ENCODE peak calls at places on chromosomes 4 and X, in six cellular contexts. U is tibial artery; M is ovary; Z is CD8-positive, alpha-beta T cell; F is mesenchymal stem cell; E is right lobe of liver. K is an unnamed sample.

GRCh38 chrX:119004920-119005524 is 30.6 kb downstream of the LONRF3 start:
- DNase-seq in U (peak), M (peak), Z (peak), F (peak), E (no peak), K (peak)

GRCh38 chr4:130071746-130072145 is 975.8 kb downstream of the C4orf33 start:
- DNase-seq in U (no peak), M (no peak), Z (no peak), F (peak), E (no peak), K (no peak)

GRCh38 chrX:13376857-13377441 is 57.1 kb upstream of the ATXN3L start:
- DNase-seq in U (no peak), M (no peak), Z (no peak), F (peak), E (no peak), K (no peak)

GRCh38 chr4:141686146-141686775 is 49.9 kb downstream of the IL15 start:
- DNase-seq in U (no peak), M (no peak), Z (no peak), F (peak), E (no peak), K (no peak)

GRCh38 chr4:8419222-8420041 is 21.1 kb downstream of the ACOX3 start:
- DNase-seq in U (no peak), M (no peak), Z (no peak), F (peak), E (no peak), K (no peak)

GRCh38 chr4:4608214-4608537 is 66.3 kb upstream of the STX18 start:
- DNase-seq in U (no peak), M (no peak), Z (no peak), F (no peak), E (no peak), K (no peak)

GRCh38 chrX:132389480-132389879 is 99.4 kb downstream of the MBNL3 start:
- DNase-seq in U (no peak), M (no peak), Z (no peak), F (no peak), E (no peak), K (no peak)

GRCh38 chrX:17608898-17609297 is 128.4 kb upstream of the SCML1 start:
- DNase-seq in U (no peak), M (no peak), Z (no peak), F (no peak), E (peak), K (no peak)

GRCh38 chr4:113759696-113760093 is 1.8 kb downstream of the CAMK2D start:
- DNase-seq in U (no peak), M (no peak), Z (no peak), F (peak), E (no peak), K (no peak)

GRCh38 chrX:44244008-44244407 is 99.5 kb downstream of the EFHC2 start:
- DNase-seq in U (no peak), M (no peak), Z (no peak), F (peak), E (no peak), K (no peak)

GRCh38 chr4:117135634-117136354 is 50.4 kb upstream of the TRAM1L1 start:
- DNase-seq in U (no peak), M (no peak), Z (no peak), F (peak), E (no peak), K (no peak)

GRCh38 chr4:73684097-73684496 is 56.3 kb upstream of the CXCL8 start:
- DNase-seq in U (no peak), M (no peak), Z (no peak), F (no peak), E (no peak), K (no peak)

DNA sequence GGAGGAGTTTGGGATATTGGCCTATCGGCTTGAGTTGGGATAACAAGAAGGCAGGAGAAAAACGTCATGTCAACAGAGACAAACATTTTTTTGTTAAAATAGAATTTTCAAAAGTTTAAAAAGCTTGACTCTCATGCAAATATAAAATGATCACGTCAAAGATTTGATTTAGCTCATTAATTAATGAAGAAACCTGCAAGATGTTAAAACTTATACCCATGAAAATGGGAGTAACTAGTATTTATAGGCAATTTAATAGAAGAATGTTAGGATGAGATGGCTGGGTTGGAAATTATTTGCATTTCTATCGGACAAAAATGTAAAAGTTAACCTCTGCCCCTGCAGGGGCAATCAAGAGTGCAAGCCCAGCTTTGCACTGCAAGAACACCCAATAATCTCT is 184.6 kb upstream of the BCOR start:
- DNase-seq in U (no peak), M (no peak), Z (no peak), F (no peak), E (no peak), K (no peak)
- H3K27ac ChIP-seq in U (no peak), M (no peak), Z (no peak), F (no peak), E (no peak), K (no peak)

DNA sequence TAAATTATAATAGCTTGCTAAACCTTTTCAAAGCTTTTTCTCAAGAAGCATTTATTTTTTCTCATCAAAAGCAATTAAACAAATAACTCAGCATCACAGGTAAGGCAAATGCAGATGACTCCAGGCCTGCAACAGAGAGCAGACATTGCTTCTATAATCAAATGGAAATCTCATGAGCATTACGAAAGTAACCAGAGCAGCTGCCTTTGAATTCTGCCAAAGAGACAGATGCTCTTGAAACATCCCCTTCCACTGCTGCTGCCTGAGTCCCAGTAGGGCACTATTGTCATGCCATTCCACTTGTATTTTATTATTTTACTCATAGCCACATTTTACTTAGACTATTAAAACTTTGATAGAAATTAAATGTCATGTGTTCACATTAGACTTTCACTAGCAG is 620.7 kb upstream of the GNPDA2 start:
- DNase-seq in U (no peak), M (no peak), Z (no peak), F (no peak), E (no peak), K (no peak)
- H3K27ac ChIP-seq in U (no peak), M (no peak), Z (no peak), F (no peak), E (no peak), K (no peak)

GRCh38 chr4:14072506-14072905 is 445.0 kb upstream of the BOD1L1 start:
- DNase-seq in U (no peak), M (no peak), Z (no peak), F (no peak), E (no peak), K (no peak)
- H3K27ac ChIP-seq in U (no peak), M (no peak), Z (no peak), F (no peak), E (no peak), K (no peak)

DNA sequence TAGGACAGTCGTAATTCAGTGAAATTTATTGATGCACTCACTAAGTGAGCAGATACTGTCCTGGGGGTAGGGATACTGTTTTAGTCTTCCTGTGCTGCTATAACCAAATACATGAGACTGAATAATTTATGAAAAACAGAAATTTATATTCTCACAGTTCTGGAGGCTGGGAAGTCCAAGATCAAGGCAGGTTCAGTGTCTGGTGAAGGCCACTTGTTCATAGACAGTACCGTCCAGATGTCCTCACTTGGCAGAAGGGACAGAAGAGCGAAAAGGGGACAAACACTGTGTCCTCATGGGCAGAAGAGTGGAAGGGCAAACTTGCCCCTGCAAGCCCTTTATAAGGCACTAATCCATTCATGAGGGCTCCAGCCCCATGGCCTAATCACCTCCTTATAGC is 45.6 kb downstream of the PGRMC2 start:
- DNase-seq in U (no peak), M (no peak), Z (no peak), F (no peak), E (no peak), K (no peak)
- H3K27ac ChIP-seq in U (no peak), M (no peak), Z (no peak), F (peak), E (no peak), K (no peak)

GRCh38 chr4:144223129-144223528 is 82.6 kb upstream of the GYPA start:
- DNase-seq in U (no peak), M (no peak), Z (no peak), F (no peak), E (no peak), K (no peak)

DNA sequence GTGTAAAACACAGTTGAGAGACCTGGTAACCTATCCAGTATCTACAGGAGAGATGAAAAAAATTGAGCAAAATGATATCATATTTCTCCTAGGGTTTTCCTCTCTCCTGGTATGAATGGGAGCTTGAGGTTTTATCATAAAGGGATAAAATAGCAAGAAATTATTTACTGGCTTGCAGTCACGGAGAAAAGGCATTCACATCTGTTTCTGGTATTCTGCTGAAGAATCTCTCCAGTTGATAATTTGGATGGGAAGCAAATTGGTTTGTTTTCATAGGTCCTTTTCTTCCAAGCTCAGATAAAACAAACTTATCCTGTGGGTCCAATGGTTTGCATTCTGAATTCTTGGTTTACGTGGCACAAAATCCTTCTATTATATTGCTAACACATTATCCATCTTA is 83.1 kb upstream of the GYPA start:
- DNase-seq in U (no peak), M (no peak), Z (no peak), F (no peak), E (no peak), K (no peak)
- H3K27ac ChIP-seq in U (no peak), M (no peak), Z (no peak), F (no peak), E (no peak), K (no peak)

DNA sequence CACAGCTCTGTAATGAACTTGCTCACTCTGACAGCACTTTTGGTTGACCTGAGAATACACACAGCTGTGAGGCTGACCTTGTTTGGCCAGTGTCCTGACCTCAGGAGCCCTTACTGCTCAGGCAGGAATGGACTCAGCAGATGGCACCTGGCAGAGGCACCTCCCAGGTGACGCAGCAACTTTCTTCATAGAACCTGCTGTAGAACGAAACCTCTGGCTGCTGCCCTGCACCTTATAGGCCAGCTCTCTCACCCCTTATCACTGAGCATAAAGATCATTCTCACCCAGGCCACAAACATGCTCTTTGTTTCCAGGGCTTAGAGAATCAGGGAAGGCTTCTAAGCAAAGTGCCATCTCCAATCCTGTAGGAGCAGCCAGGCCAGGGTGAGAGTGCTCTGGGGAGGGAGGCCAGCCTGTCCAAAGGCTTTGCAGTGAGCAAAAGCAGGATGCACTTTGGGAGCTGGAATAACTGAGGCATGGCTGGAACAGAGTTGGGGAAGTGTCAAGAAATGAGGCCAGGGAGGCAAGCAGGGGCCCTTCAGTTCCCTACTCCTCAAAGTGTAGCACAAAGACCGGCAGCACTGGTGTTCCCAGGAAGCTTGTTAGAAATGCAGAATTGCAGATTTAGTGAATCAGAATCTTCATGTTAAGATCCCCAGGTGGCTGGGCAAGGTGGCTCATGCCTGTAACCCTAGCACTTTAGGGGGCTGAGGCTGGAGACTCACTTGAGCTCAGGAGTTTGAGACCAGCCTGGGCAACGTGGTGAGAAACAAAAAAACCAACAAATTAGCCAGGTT is 13.3 kb upstream of the CENPU start:
- DNase-seq in U (no peak), M (no peak), Z (no peak), F (no peak), E (peak), K (no peak)
- H3K27ac ChIP-seq in U (peak), M (peak), Z (no peak), F (peak), E (peak), K (no peak)